ENCODE peak calls at places on chromosomes 5 and 9, in five cellular contexts. Y is fibroblast of lung, A is PC-3, J is astrocyte, Z is GM23248. F is an unnamed sample.

GRCh38 chr5:77560677-77561263 is 68.7 kb upstream of the WDR41 start:
- DNase-seq in Y (peak; percentile 29), A (peak; percentile 58), J (peak; percentile 17), Z (peak; percentile 70), F (no peak)

GRCh38 chr9:132434875-132435274 is 24.9 kb downstream of the CFAP77 start:
- DNase-seq in Y (no peak), A (no peak), J (no peak), Z (no peak), F (no peak)

GRCh38 chr5:157602505-157602904 is 26.9 kb upstream of the ADAM19 start:
- DNase-seq in Y (peak; percentile 69), A (peak; percentile 94), J (peak; percentile 55), Z (peak; percentile 63), F (no peak)

GRCh38 chr9:109925810-109926209 is 145.8 kb downstream of the PALM2AKAP2 start:
- DNase-seq in Y (no peak), A (no peak), J (no peak), Z (no peak), F (no peak)

GRCh38 chr5:13660072-13660471 is 284.4 kb downstream of the DNAH5 start:
- DNase-seq in Y (peak; percentile 25), A (peak; percentile 53), J (peak; percentile 7), Z (peak; percentile 15), F (no peak)

GRCh38 chr5:149166128-149166527 is 24.8 kb downstream of the ABLIM3 start:
- DNase-seq in Y (peak; percentile 85), A (peak; percentile 61), J (peak; percentile 79), Z (peak; percentile 88), F (no peak)

GRCh38 chr5:157865844-157866243 is 6.9 kb upstream of the CLINT1 start:
- DNase-seq in Y (peak; percentile 14), A (peak; percentile 90), J (no peak), Z (peak; percentile 40), F (no peak)

GRCh38 chr5:141605523-141606277 is 13.1 kb downstream of the DIAPH1 start:
- DNase-seq in Y (no peak), A (no peak), J (no peak), Z (no peak), F (no peak)

GRCh38 chr9:114141553-114142548 is 13.5 kb upstream of the COL27A1 start:
- DNase-seq in Y (peak; percentile 27), A (peak; percentile 19), J (peak; percentile 20), Z (peak; percentile 38), F (no peak)

GRCh38 chr5:72245517-72246238 is 74.4 kb downstream of the MRPS27 start:
- DNase-seq in Y (no peak), A (no peak), J (no peak), Z (no peak), F (no peak)

GRCh38 chr5:57494104-57495098 is 11.8 kb upstream of the ACTBL2 start:
- DNase-seq in Y (peak; percentile 100), A (peak; percentile 86), J (peak; percentile 99), Z (peak; percentile 98), F (no peak)

GRCh38 chr5:119355244-119355635 is 579 bp upstream of the TNFAIP8 start:
- DNase-seq in Y (no peak), A (peak; percentile 86), J (no peak), Z (no peak), F (peak; percentile 78)

GRCh38 chr5:61052870-61053269 is 107.9 kb downstream of the NDUFAF2 start:
- DNase-seq in Y (peak; percentile 93), A (peak; percentile 92), J (peak; percentile 91), Z (peak; percentile 86), F (no peak)

DNA sequence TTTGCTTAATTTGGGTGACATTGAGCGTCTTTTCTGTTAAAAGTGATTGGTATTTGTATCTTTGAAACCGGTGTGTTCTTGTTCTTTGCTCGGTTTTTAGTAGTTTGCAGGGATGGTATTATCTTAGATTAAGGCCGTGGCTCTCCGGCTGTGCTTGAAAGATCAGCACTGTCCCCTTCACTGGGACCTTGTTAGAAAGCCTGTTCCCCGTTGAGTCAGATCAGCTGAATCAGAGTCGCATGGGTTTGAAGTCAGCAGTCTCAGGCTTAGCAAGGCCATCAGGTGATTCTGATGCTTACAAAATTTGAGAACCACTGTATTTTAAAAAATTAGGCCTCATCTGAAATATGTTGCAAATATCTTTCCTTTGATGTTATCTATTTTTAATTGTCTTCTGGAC is 5.0 kb downstream of the DIRAS2 start:
- DNase-seq in Y (no peak), A (no peak), J (no peak), Z (no peak), F (no peak)
- H4K20me1 ChIP-seq in Y (no peaks in the 10 kb centered on the region), A (no peaks in the 10 kb centered on the region), J (no peaks in the 10 kb centered on the region), Z (no peaks in the 10 kb centered on the region), F (no peaks in the 10 kb centered on the region)

GRCh38 chr5:1013238-1013947 is 4.8 kb downstream of the NKD2 start:
- DNase-seq in Y (no peak), A (no peak), J (no peak), Z (no peak), F (no peak)
- H4K20me1 ChIP-seq in Y (no peaks in the 10 kb centered on the region), A (peaks cover 5% of the 10 kb centered on the region), J (no peaks in the 10 kb centered on the region), Z (no peaks in the 10 kb centered on the region), F (no peaks in the 10 kb centered on the region)

DNA sequence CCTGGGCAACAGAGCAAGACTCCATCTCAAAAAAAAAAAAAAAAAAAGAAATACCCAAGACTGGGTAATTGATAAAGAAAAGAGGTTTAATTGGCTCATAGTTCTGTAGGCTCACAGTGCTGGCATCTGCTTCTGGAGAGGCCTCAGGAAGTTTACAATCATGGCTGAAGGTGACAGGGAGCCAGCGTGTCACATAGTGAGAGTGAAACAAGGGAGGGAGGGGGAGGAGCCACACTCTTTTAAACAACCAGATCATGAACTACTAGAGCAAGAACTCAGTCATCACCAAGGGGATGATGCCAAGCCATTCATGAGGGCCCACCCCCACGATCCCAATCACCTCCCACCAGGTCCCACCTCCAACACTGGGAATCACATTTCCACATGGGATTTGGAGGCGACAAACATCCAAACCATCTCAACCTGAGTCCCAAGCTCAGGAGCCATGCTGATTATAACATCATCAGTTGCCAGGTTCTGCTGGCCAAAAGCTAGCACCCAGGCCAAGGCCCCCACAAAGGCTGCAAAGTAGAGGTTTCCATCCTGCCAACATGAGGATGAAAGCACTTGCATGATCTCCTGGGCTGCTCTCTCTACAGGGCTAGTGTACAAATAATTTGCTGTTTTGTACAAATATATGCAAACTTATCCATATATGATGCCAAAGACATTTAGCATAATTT is 15.3 kb downstream of the DENND1A start:
- DNase-seq in Y (no peak), A (no peak), J (no peak), Z (no peak), F (no peak)
- H4K20me1 ChIP-seq in Y (no peaks in the 10 kb centered on the region), A (no peaks in the 10 kb centered on the region), J (no peaks in the 10 kb centered on the region), Z (no peaks in the 10 kb centered on the region), F (no peaks in the 10 kb centered on the region)

DNA sequence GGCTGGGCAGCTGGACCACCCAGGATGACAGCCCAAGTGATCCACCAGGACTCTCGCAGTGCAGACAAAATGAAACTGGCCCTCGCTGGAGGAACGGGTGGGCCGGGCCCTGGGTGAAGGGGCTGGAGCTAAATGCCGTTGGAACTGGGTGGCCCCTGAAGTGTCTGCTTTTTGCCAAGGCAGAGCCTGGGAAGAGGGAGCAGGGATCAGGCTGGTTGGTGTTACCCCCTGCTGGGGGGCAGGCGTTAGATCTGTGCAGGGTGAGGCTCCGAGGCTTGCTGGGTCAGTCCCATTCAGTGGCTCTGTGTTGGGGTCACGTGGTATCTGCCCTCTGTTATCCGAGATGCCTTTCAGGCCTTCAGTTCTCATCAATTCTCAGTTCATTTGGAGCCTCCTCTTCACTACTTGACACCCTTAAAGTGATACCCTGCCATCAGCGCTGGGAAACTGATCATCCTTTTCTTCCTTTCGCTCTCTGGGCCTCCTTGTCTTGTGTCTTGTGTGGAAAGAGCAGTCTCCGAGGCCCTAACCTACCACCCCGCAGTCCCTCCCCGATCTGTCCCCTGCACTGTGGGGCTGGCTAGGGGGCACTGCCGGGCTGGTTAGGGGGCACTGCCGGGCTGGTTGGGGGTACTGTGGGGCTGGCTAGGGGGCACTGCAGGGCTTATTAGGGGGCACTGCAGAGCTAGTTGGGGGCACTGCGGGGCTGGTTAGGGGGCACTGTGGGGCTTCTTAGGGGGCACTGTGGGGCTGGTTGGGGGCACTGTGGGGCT is 37.3 kb downstream of the COL5A1 start:
- DNase-seq in Y (no peak), A (no peak), J (no peak), Z (no peak), F (no peak)
- H4K20me1 ChIP-seq in Y (peaks cover 9% of the 10 kb centered on the region), A (no peaks in the 10 kb centered on the region), J (peaks cover 97% of the 10 kb centered on the region), Z (peaks cover 47% of the 10 kb centered on the region), F (no peaks in the 10 kb centered on the region)